ENCODE peak calls at places on chromosome 12, in ten cellular contexts. U is bronchial epithelial cell, A is foreskin fibroblast, S is IMR-90, E is OCI-LY7, V is ovary, O is endothelial cell, B is AG10803, W is fibroblast of mammary gland, R is fibroblast of the aortic adventitia. X is an unnamed sample.

GRCh38 chr12:17992002-17992656 is 97.9 kb downstream of the RERGL start:
- DNase-seq in U (peak; percentile 39), A (peak; percentile 7), S (peak; percentile 7), E (peak; percentile 50), V (no peak), O (peak; percentile 61), B (peak; percentile 55), W (peak; percentile 59), R (peak; percentile 57), X (peak; percentile 32)

GRCh38 chr12:51828951-51829581 is 19.5 kb downstream of the FIGNL2 start:
- DNase-seq in U (no peak), A (no peak), S (no peak), E (no peak), V (no peak), O (no peak), B (no peak), W (no peak), R (no peak), X (no peak)

GRCh38 chr12:97984456-97984855 is 521.9 kb downstream of the RMST start:
- DNase-seq in U (no peak), A (no peak), S (no peak), E (no peak), V (no peak), O (no peak), B (no peak), W (no peak), R (no peak), X (no peak)

GRCh38 chr12:50022903-50023302 is 2.4 kb downstream of the RACGAP1 start:
- DNase-seq in U (no peak), A (no peak), S (no peak), E (no peak), V (no peak), O (no peak), B (no peak), W (no peak), R (no peak), X (no peak)

GRCh38 chr12:52204095-52204930 is 12.5 kb upstream of the KRT80 start:
- DNase-seq in U (peak; percentile 66), A (peak; percentile 44), S (peak; percentile 81), E (no peak), V (no peak), O (no peak), B (no peak), W (peak; percentile 51), R (no peak), X (no peak)

GRCh38 chr12:27866382-27867101 is 86.5 kb upstream of the MANSC4 start:
- DNase-seq in U (peak; percentile 50), A (peak; percentile 32), S (peak; percentile 70), E (no peak), V (no peak), O (no peak), B (peak; percentile 79), W (peak; percentile 47), R (peak; percentile 28), X (no peak)

GRCh38 chr12:93785262-93786010 is 108.3 kb downstream of the CRADD start:
- DNase-seq in U (peak; percentile 94), A (peak; percentile 97), S (peak; percentile 97), E (no peak), V (peak; percentile 53), O (no peak), B (peak; percentile 96), W (peak; percentile 99), R (peak; percentile 93), X (peak; percentile 76)

GRCh38 chr12:91139981-91140659 is 28.8 kb upstream of the LUM start:
- DNase-seq in U (peak; percentile 38), A (peak; percentile 85), S (peak; percentile 95), E (no peak), V (no peak), O (no peak), B (peak; percentile 96), W (peak; percentile 94), R (peak; percentile 97), X (no peak)

GRCh38 chr12:76237086-76237701 is 111.0 kb downstream of the BBS10 start:
- DNase-seq in U (peak; percentile 88), A (no peak), S (no peak), E (no peak), V (no peak), O (no peak), B (no peak), W (no peak), R (no peak), X (no peak)

DNA sequence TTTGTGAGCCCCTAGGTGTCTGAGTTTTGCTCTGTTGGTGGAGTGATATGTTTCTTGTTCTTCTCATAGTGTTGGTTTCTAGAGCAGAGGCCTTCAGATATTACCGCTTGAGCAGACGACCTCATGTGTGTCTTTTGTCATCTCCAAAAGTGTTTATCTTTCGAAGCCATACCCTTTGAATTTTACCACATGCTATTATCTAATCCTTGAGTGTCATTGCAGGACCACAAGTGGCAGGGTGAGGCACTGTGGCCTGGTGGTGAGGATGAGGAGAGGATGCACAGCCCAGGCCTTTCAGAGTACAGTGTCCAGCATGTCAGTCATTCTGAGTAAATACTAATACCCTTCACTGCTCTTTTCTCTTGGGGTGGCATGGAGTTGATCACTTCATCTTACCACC is 57.2 kb upstream of the CISTR start:
- DNase-seq in U (no peak), A (no peak), S (no peak), E (no peak), V (no peak), O (no peak), B (no peak), W (no peak), R (no peak), X (no peak)
- TF ChIP-seq CTCF in U (no peak), A (no peak), S (no peak), E (no peak), V (no peak), O (no peak), B (no peak), W (no peak), R (no peak), X (no peak)

DNA sequence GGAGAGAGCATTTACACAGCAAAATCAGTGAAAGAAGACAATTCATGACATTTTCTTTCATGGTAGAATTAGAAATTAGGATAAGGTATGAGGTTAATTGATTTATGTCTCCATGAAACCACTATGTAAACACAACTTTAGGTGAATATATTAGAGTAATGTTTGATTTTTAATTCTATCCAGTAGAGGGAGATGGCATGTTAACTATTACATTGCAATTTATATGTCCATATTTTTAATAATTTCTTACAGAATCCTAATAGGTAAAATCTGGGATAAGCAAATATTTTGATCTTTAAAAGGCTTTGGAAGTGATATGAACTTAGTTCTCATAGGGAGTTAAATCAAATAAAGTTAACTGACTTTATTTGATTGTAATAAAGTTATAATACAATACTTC is 373.4 kb upstream of the PDE3A start:
- DNase-seq in U (no peak), A (no peak), S (no peak), E (no peak), V (no peak), O (no peak), B (no peak), W (peak; percentile 24), R (peak; percentile 36), X (no peak)
- TF ChIP-seq CTCF in U (no peak), A (no peak), S (peak; percentile 25), E (no peak), V (peak; percentile 9), O (no peak), B (peak; percentile 31), W (peak; percentile 19), R (peak; percentile 12), X (no peak)

GRCh38 chr12:108832730-108833354 is 24.5 kb downstream of the SSH1 start:
- DNase-seq in U (peak; percentile 92), A (peak; percentile 83), S (peak; percentile 91), E (no peak), V (no peak), O (no peak), B (peak; percentile 97), W (peak; percentile 87), R (peak; percentile 97), X (no peak)
- TF ChIP-seq CTCF in U (no peak), A (no peak), S (no peak), E (no peak), V (no peak), O (no peak), B (no peak), W (no peak), R (peak; percentile 34), X (no peak)

GRCh38 chr12:2578772-2579171 is 216.0 kb upstream of the FKBP4 start:
- DNase-seq in U (no peak), A (no peak), S (no peak), E (no peak), V (no peak), O (no peak), B (no peak), W (no peak), R (no peak), X (no peak)

GRCh38 chr12:2578191-2578590 is 216.6 kb upstream of the FKBP4 start:
- DNase-seq in U (no peak), A (no peak), S (no peak), E (no peak), V (no peak), O (no peak), B (no peak), W (no peak), R (no peak), X (no peak)

GRCh38 chr12:2575245-2575644 is 219.5 kb upstream of the FKBP4 start:
- DNase-seq in U (no peak), A (no peak), S (no peak), E (no peak), V (no peak), O (no peak), B (no peak), W (no peak), R (no peak), X (no peak)

GRCh38 chr12:2570562-2570961 is 224.2 kb upstream of the FKBP4 start:
- DNase-seq in U (no peak), A (no peak), S (no peak), E (no peak), V (no peak), O (no peak), B (no peak), W (no peak), R (no peak), X (no peak)

GRCh38 chr12:2574536-2574935 is 220.2 kb upstream of the FKBP4 start:
- DNase-seq in U (no peak), A (no peak), S (no peak), E (no peak), V (no peak), O (no peak), B (no peak), W (no peak), R (no peak), X (no peak)
- TF ChIP-seq CTCF in U (no peak), A (no peak), S (no peak), E (no peak), V (no peak), O (no peak), B (no peak), W (no peak), R (no peak), X (no peak)